ENCODE peak calls at places on chromosomes 4 and X, in seven cellular contexts. One of them, this sample, is unnamed.
A peak's percentile ranks its signal among the peaks of the same experiment; 100 is the strongest.

GRCh38 chrX:70033348-70033747 is 16.4 kb downstream of the AWAT2 start:
- DNase-seq in Peyer's patch: no peak
- DNase-seq in K562: peak; percentile 48
- DNase-seq in H1: peak; percentile 69
- DNase-seq in breast epithelium: no peak
- DNase-seq in GM12878: no peak
- DNase-seq in gastrocnemius medialis: no peak
- DNase-seq in this sample: no peak

GRCh38 chr4:7387925-7388324 is 46.8 kb downstream of the PSAPL1 start:
- DNase-seq in Peyer's patch: no peak
- DNase-seq in K562: no peak
- DNase-seq in GM12878: no peak
- DNase-seq in H1: no peak
- DNase-seq in breast epithelium: no peak
- DNase-seq in gastrocnemius medialis: no peak
- DNase-seq in this sample: no peak

GRCh38 chrX:94256396-94256795 is 582.4 kb downstream of the FAM133A start:
- DNase-seq in gastrocnemius medialis: no peak
- DNase-seq in Peyer's patch: no peak
- DNase-seq in H1: no peak
- DNase-seq in breast epithelium: no peak
- DNase-seq in K562: no peak
- DNase-seq in GM12878: no peak
- DNase-seq in this sample: no peak

GRCh38 chrX:110966046-110966445 is 129.9 kb upstream of the PAK3 start:
- DNase-seq in breast epithelium: no peak
- DNase-seq in gastrocnemius medialis: no peak
- DNase-seq in H1: no peak
- DNase-seq in Peyer's patch: no peak
- DNase-seq in GM12878: no peak
- DNase-seq in K562: no peak
- DNase-seq in this sample: no peak

GRCh38 chr4:147831452-147832192 is 99.7 kb downstream of the ARHGAP10 start:
- DNase-seq in H1: no peak
- DNase-seq in K562: no peak
- DNase-seq in Peyer's patch: no peak
- DNase-seq in breast epithelium: no peak
- DNase-seq in gastrocnemius medialis: peak; percentile 66
- DNase-seq in GM12878: no peak
- DNase-seq in this sample: peak; percentile 54

GRCh38 chrX:38561951-38562719 is 793 bp downstream of the TSPAN7 start:
- DNase-seq in gastrocnemius medialis: peak; percentile 11
- DNase-seq in H1: peak; percentile 51
- DNase-seq in Peyer's patch: peak; percentile 17
- DNase-seq in K562: no peak
- DNase-seq in breast epithelium: no peak
- DNase-seq in GM12878: no peak
- DNase-seq in this sample: peak; percentile 24

GRCh38 chr4:182862921-182863320 is 54.3 kb downstream of the DCTD start:
- DNase-seq in Peyer's patch: no peak
- DNase-seq in H1: no peak
- DNase-seq in GM12878: no peak
- DNase-seq in breast epithelium: no peak
- DNase-seq in K562: no peak
- DNase-seq in gastrocnemius medialis: no peak
- DNase-seq in this sample: no peak

GRCh38 chr4:74534936-74535335 is 90.0 kb downstream of the AREG start:
- DNase-seq in breast epithelium: no peak
- DNase-seq in K562: no peak
- DNase-seq in H1: no peak
- DNase-seq in Peyer's patch: no peak
- DNase-seq in GM12878: no peak
- DNase-seq in gastrocnemius medialis: no peak
- DNase-seq in this sample: no peak

GRCh38 chr4:20028694-20029093 is 223.0 kb upstream of the SLIT2 start:
- DNase-seq in breast epithelium: no peak
- DNase-seq in GM12878: no peak
- DNase-seq in H1: no peak
- DNase-seq in Peyer's patch: no peak
- DNase-seq in gastrocnemius medialis: no peak
- DNase-seq in K562: no peak
- DNase-seq in this sample: no peak

GRCh38 chr4:136562842-136563241 is 969.5 kb downstream of the PCDH18 start:
- DNase-seq in Peyer's patch: no peak
- DNase-seq in K562: no peak
- DNase-seq in GM12878: no peak
- DNase-seq in gastrocnemius medialis: no peak
- DNase-seq in H1: no peak
- DNase-seq in breast epithelium: no peak
- DNase-seq in this sample: no peak

GRCh38 chr4:2142630-2143427 is 83.7 kb downstream of the NAT8L start:
- DNase-seq in K562: no peak
- DNase-seq in gastrocnemius medialis: no peak
- DNase-seq in breast epithelium: no peak
- DNase-seq in GM12878: no peak
- DNase-seq in Peyer's patch: no peak
- DNase-seq in H1: no peak
- DNase-seq in this sample: no peak

GRCh38 chrX:132470830-132471229 is 18.0 kb downstream of the MBNL3 start:
- DNase-seq in GM12878: no peak
- DNase-seq in K562: no peak
- DNase-seq in breast epithelium: no peak
- DNase-seq in H1: no peak
- DNase-seq in Peyer's patch: no peak
- DNase-seq in gastrocnemius medialis: no peak
- DNase-seq in this sample: no peak

GRCh38 chrX:56994375-56995270 is 718 bp downstream of the SPIN3 start:
- DNase-seq in gastrocnemius medialis: no peak
- DNase-seq in H1: no peak
- DNase-seq in K562: no peak
- DNase-seq in Peyer's patch: no peak
- DNase-seq in breast epithelium: no peak
- DNase-seq in GM12878: no peak
- DNase-seq in this sample: peak; percentile 12

GRCh38 chrX:107552976-107553375 is 75.3 kb upstream of the PRPS1 start:
- DNase-seq in H1: no peak
- DNase-seq in breast epithelium: no peak
- DNase-seq in GM12878: no peak
- DNase-seq in Peyer's patch: no peak
- DNase-seq in gastrocnemius medialis: no peak
- DNase-seq in K562: no peak
- DNase-seq in this sample: no peak

GRCh38 chr4:84393193-84393592 is 105.9 kb downstream of the NKX6-1 start:
- DNase-seq in breast epithelium: no peak
- DNase-seq in Peyer's patch: no peak
- DNase-seq in H1: no peak
- DNase-seq in GM12878: no peak
- DNase-seq in gastrocnemius medialis: no peak
- DNase-seq in K562: no peak
- DNase-seq in this sample: no peak

GRCh38 chrX:47191806-47192401 is 1.7 kb upstream of the UBA1 start:
- DNase-seq in K562: no peak
- DNase-seq in gastrocnemius medialis: no peak
- DNase-seq in H1: no peak
- DNase-seq in Peyer's patch: peak; percentile 42
- DNase-seq in GM12878: no peak
- DNase-seq in breast epithelium: no peak
- DNase-seq in this sample: no peak

GRCh38 chr4:72529144-72529822 is 39.7 kb downstream of the ADAMTS3 start:
- DNase-seq in gastrocnemius medialis: no peak
- DNase-seq in H1: no peak
- DNase-seq in K562: no peak
- DNase-seq in GM12878: no peak
- DNase-seq in Peyer's patch: no peak
- DNase-seq in breast epithelium: no peak
- DNase-seq in this sample: no peak

GRCh38 chr4:7811536-7812190 is 128.0 kb downstream of the AFAP1 start:
- DNase-seq in breast epithelium: no peak
- DNase-seq in K562: no peak
- DNase-seq in Peyer's patch: peak; percentile 24
- DNase-seq in GM12878: no peak
- DNase-seq in gastrocnemius medialis: no peak
- DNase-seq in H1: no peak
- DNase-seq in this sample: peak; percentile 66

GRCh38 chr4:148574502-148574901 is 132.3 kb upstream of the NR3C2 start:
- DNase-seq in H1: no peak
- DNase-seq in GM12878: no peak
- DNase-seq in breast epithelium: no peak
- DNase-seq in gastrocnemius medialis: no peak
- DNase-seq in K562: no peak
- DNase-seq in Peyer's patch: no peak
- DNase-seq in this sample: no peak

GRCh38 chr4:81836716-81837115 is 365.0 kb upstream of the RASGEF1B start:
- DNase-seq in H1: no peak
- DNase-seq in GM12878: no peak
- DNase-seq in gastrocnemius medialis: no peak
- DNase-seq in breast epithelium: no peak
- DNase-seq in Peyer's patch: no peak
- DNase-seq in K562: peak; percentile 20
- DNase-seq in this sample: no peak

GRCh38 chr4:152193059-152193458 is 342.8 kb downstream of the FBXW7 start:
- DNase-seq in Peyer's patch: no peak
- DNase-seq in gastrocnemius medialis: no peak
- DNase-seq in breast epithelium: no peak
- DNase-seq in GM12878: no peak
- DNase-seq in H1: no peak
- DNase-seq in K562: no peak
- DNase-seq in this sample: no peak

GRCh38 chrX:15973299-15973698 is 118.7 kb upstream of the AP1S2 start:
- DNase-seq in K562: peak; percentile 4
- DNase-seq in GM12878: peak; percentile 26
- DNase-seq in H1: no peak
- DNase-seq in Peyer's patch: peak; percentile 17
- DNase-seq in breast epithelium: no peak
- DNase-seq in gastrocnemius medialis: peak; percentile 4
- DNase-seq in this sample: peak; percentile 25

GRCh38 chr4:17664755-17665154 is 50.3 kb downstream of the MED28 start:
- DNase-seq in GM12878: peak; percentile 66
- DNase-seq in Peyer's patch: no peak
- DNase-seq in K562: no peak
- DNase-seq in breast epithelium: no peak
- DNase-seq in H1: no peak
- DNase-seq in gastrocnemius medialis: no peak
- DNase-seq in this sample: no peak

GRCh38 chr4:15034071-15034764 is 31.9 kb downstream of the CPEB2 start:
- DNase-seq in Peyer's patch: no peak
- DNase-seq in gastrocnemius medialis: no peak
- DNase-seq in GM12878: no peak
- DNase-seq in K562: no peak
- DNase-seq in breast epithelium: no peak
- DNase-seq in H1: no peak
- DNase-seq in this sample: peak; percentile 16

GRCh38 chr4:83552924-83553323 is 17.0 kb downstream of the GPAT3 start:
- DNase-seq in K562: no peak
- DNase-seq in Peyer's patch: no peak
- DNase-seq in H1: no peak
- DNase-seq in breast epithelium: no peak
- DNase-seq in gastrocnemius medialis: no peak
- DNase-seq in GM12878: no peak
- DNase-seq in this sample: no peak

GRCh38 chrX:136214551-136214950 is 36.6 kb downstream of the MAP7D3 start:
- DNase-seq in H1: no peak
- DNase-seq in K562: no peak
- DNase-seq in breast epithelium: no peak
- DNase-seq in GM12878: no peak
- DNase-seq in Peyer's patch: no peak
- DNase-seq in gastrocnemius medialis: no peak
- DNase-seq in this sample: no peak

GRCh38 chr4:64340243-64341110 is 68.8 kb downstream of the TECRL start:
- DNase-seq in GM12878: no peak
- DNase-seq in gastrocnemius medialis: no peak
- DNase-seq in Peyer's patch: no peak
- DNase-seq in K562: no peak
- DNase-seq in H1: no peak
- DNase-seq in breast epithelium: no peak
- DNase-seq in this sample: peak; percentile 74

GRCh38 chrX:16511776-16512400 is 138.1 kb upstream of the S100G start:
- DNase-seq in GM12878: no peak
- DNase-seq in breast epithelium: no peak
- DNase-seq in Peyer's patch: no peak
- DNase-seq in gastrocnemius medialis: no peak
- DNase-seq in K562: no peak
- DNase-seq in H1: no peak
- DNase-seq in this sample: no peak

GRCh38 chr4:115780268-115780667 is 666.8 kb upstream of the NDST4 start:
- DNase-seq in gastrocnemius medialis: no peak
- DNase-seq in Peyer's patch: no peak
- DNase-seq in GM12878: no peak
- DNase-seq in H1: no peak
- DNase-seq in breast epithelium: no peak
- DNase-seq in K562: no peak
- DNase-seq in this sample: no peak

DNA sequence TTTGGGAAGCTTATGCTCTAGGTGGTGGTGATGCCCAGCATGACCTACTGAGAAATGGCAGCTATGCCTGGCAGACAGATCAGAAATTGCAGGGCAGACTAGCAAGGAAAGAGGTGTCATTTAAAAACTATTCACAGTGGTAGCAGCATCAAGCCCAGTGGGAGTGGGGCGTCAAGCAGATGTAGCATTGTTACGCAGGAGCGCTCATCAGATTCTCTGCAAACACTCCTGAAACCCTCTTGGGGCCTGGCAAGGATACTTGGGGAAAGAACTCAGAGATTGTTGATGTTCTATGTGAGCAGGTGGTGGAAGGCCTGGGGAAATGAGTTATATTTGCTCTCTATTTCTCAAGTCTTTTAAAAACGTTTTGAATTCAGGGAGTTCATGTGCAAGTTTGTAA is 437.6 kb downstream of the RAPGEF2 start:
- DNase-seq in K562: no peak
- DNase-seq in H1: peak; percentile 53
- DNase-seq in Peyer's patch: no peak
- DNase-seq in gastrocnemius medialis: no peak
- DNase-seq in breast epithelium: no peak
- DNase-seq in GM12878: no peak
- DNase-seq in this sample: no peak
- H3K27ac ChIP-seq in K562: no peak overlapping the region
- H3K27ac ChIP-seq in H1: no peak overlapping the region
- H3K27ac ChIP-seq in Peyer's patch: no peak overlapping the region
- H3K27ac ChIP-seq in gastrocnemius medialis: no peak overlapping the region
- H3K27ac ChIP-seq in breast epithelium: no peak overlapping the region
- H3K27ac ChIP-seq in GM12878: no peak overlapping the region
- H3K27ac ChIP-seq in this sample: no peak overlapping the region

GRCh38 chr4:163196904-163197505 is 30.3 kb upstream of the NAF1 start:
- DNase-seq in H1: no peak
- DNase-seq in gastrocnemius medialis: no peak
- DNase-seq in GM12878: no peak
- DNase-seq in breast epithelium: no peak
- DNase-seq in K562: no peak
- DNase-seq in Peyer's patch: no peak
- DNase-seq in this sample: no peak
- TF ChIP-seq POLR2A in H1: no peak
- TF ChIP-seq POLR2A in gastrocnemius medialis: no peak
- TF ChIP-seq POLR2A in GM12878: no peak
- TF ChIP-seq POLR2A in breast epithelium: no peak
- TF ChIP-seq POLR2A in K562: no peak
- TF ChIP-seq POLR2A in Peyer's patch: no peak
- TF ChIP-seq POLR2A in this sample: no peak

GRCh38 chr4:185565696-185566095 is 30.4 kb upstream of the PDLIM3 start:
- DNase-seq in breast epithelium: no peak
- DNase-seq in Peyer's patch: no peak
- DNase-seq in GM12878: no peak
- DNase-seq in gastrocnemius medialis: no peak
- DNase-seq in H1: no peak
- DNase-seq in K562: no peak
- DNase-seq in this sample: no peak
- H3K27ac ChIP-seq in breast epithelium: peak overlapping the region; percentile 89
- H3K27ac ChIP-seq in Peyer's patch: peak overlapping the region; percentile 83
- H3K27ac ChIP-seq in GM12878: no peak overlapping the region
- H3K27ac ChIP-seq in gastrocnemius medialis: no peak overlapping the region
- H3K27ac ChIP-seq in H1: no peak overlapping the region
- H3K27ac ChIP-seq in K562: no peak overlapping the region
- H3K27ac ChIP-seq in this sample: peak overlapping the region; percentile 91

GRCh38 chrX:21369613-21370012 is 4.6 kb upstream of the CNKSR2 start:
- DNase-seq in breast epithelium: no peak
- DNase-seq in Peyer's patch: no peak
- DNase-seq in GM12878: no peak
- DNase-seq in K562: no peak
- DNase-seq in gastrocnemius medialis: no peak
- DNase-seq in H1: no peak
- DNase-seq in this sample: no peak
- TF ChIP-seq POLR2A in breast epithelium: no peak
- TF ChIP-seq POLR2A in Peyer's patch: no peak
- TF ChIP-seq POLR2A in GM12878: no peak
- TF ChIP-seq POLR2A in K562: no peak
- TF ChIP-seq POLR2A in gastrocnemius medialis: no peak
- TF ChIP-seq POLR2A in H1: no peak
- TF ChIP-seq POLR2A in this sample: no peak

This sample was measured in heart left ventricle.